ENCODE peak calls at places on chromosomes 12 and 14, in eight cellular contexts. One of them, this sample, is unnamed.

GRCh38 chr12:1519642-1520041 is 74.7 kb downstream of the FBXL14 start:
- DNase-seq in neuronal stem cell: no peak
- DNase-seq in psoas muscle: no peak
- DNase-seq in iris pigment epithelial cell: no peak
- DNase-seq in GM19239: no peak
- DNase-seq in upper lobe of right lung: peak
- DNase-seq in gastrocnemius medialis: no peak
- DNase-seq in activated CD4-positive, alpha-beta T cell treated with anti-CD3 and anti-CD28 coated beads, Interleukin-2, amount 50 U/mL, for 1 hour: no peak
- DNase-seq in this sample: peak

GRCh38 chr12:45518516-45519235 is 210.8 kb upstream of the ARID2 start:
- DNase-seq in upper lobe of right lung: no peak
- DNase-seq in GM19239: no peak
- DNase-seq in activated CD4-positive, alpha-beta T cell treated with anti-CD3 and anti-CD28 coated beads, Interleukin-2, amount 50 U/mL, for 1 hour: peak
- DNase-seq in iris pigment epithelial cell: no peak
- DNase-seq in neuronal stem cell: no peak
- DNase-seq in gastrocnemius medialis: no peak
- DNase-seq in psoas muscle: no peak
- DNase-seq in this sample: no peak

GRCh38 chr12:111126331-111126730 is 206.0 kb upstream of the MYL2 start:
- DNase-seq in GM19239: no peak
- DNase-seq in upper lobe of right lung: no peak
- DNase-seq in gastrocnemius medialis: peak
- DNase-seq in iris pigment epithelial cell: peak
- DNase-seq in psoas muscle: no peak
- DNase-seq in activated CD4-positive, alpha-beta T cell treated with anti-CD3 and anti-CD28 coated beads, Interleukin-2, amount 50 U/mL, for 1 hour: no peak
- DNase-seq in neuronal stem cell: no peak
- DNase-seq in this sample: peak

GRCh38 chr14:89707086-89707485 is 247.4 kb downstream of the EFCAB11 start:
- DNase-seq in neuronal stem cell: no peak
- DNase-seq in activated CD4-positive, alpha-beta T cell treated with anti-CD3 and anti-CD28 coated beads, Interleukin-2, amount 50 U/mL, for 1 hour: no peak
- DNase-seq in iris pigment epithelial cell: no peak
- DNase-seq in gastrocnemius medialis: no peak
- DNase-seq in GM19239: no peak
- DNase-seq in psoas muscle: no peak
- DNase-seq in upper lobe of right lung: no peak
- DNase-seq in this sample: no peak

GRCh38 chr12:115911360-115911759 is 366.1 kb downstream of the MED13L start:
- DNase-seq in neuronal stem cell: no peak
- DNase-seq in psoas muscle: no peak
- DNase-seq in upper lobe of right lung: no peak
- DNase-seq in GM19239: no peak
- DNase-seq in iris pigment epithelial cell: no peak
- DNase-seq in activated CD4-positive, alpha-beta T cell treated with anti-CD3 and anti-CD28 coated beads, Interleukin-2, amount 50 U/mL, for 1 hour: no peak
- DNase-seq in gastrocnemius medialis: no peak
- DNase-seq in this sample: no peak

GRCh38 chr14:73368621-73369020 is 89.7 kb downstream of the NUMB start:
- DNase-seq in gastrocnemius medialis: no peak
- DNase-seq in iris pigment epithelial cell: peak
- DNase-seq in neuronal stem cell: no peak
- DNase-seq in activated CD4-positive, alpha-beta T cell treated with anti-CD3 and anti-CD28 coated beads, Interleukin-2, amount 50 U/mL, for 1 hour: no peak
- DNase-seq in GM19239: no peak
- DNase-seq in upper lobe of right lung: no peak
- DNase-seq in psoas muscle: no peak
- DNase-seq in this sample: no peak

GRCh38 chr14:100223332-100224171 is 15.4 kb upstream of the YY1 start:
- DNase-seq in neuronal stem cell: no peak
- DNase-seq in upper lobe of right lung: no peak
- DNase-seq in psoas muscle: no peak
- DNase-seq in gastrocnemius medialis: no peak
- DNase-seq in iris pigment epithelial cell: peak
- DNase-seq in GM19239: no peak
- DNase-seq in activated CD4-positive, alpha-beta T cell treated with anti-CD3 and anti-CD28 coated beads, Interleukin-2, amount 50 U/mL, for 1 hour: no peak
- DNase-seq in this sample: no peak

GRCh38 chr12:86660000-86660399 is 403.8 kb upstream of the MGAT4C start:
- DNase-seq in neuronal stem cell: no peak
- DNase-seq in upper lobe of right lung: no peak
- DNase-seq in gastrocnemius medialis: no peak
- DNase-seq in GM19239: no peak
- DNase-seq in activated CD4-positive, alpha-beta T cell treated with anti-CD3 and anti-CD28 coated beads, Interleukin-2, amount 50 U/mL, for 1 hour: no peak
- DNase-seq in iris pigment epithelial cell: no peak
- DNase-seq in psoas muscle: no peak
- DNase-seq in this sample: no peak

GRCh38 chr12:62910549-62911169 is 24.3 kb downstream of the PPM1H start:
- DNase-seq in upper lobe of right lung: no peak
- DNase-seq in neuronal stem cell: no peak
- DNase-seq in psoas muscle: no peak
- DNase-seq in GM19239: no peak
- DNase-seq in iris pigment epithelial cell: no peak
- DNase-seq in gastrocnemius medialis: no peak
- DNase-seq in activated CD4-positive, alpha-beta T cell treated with anti-CD3 and anti-CD28 coated beads, Interleukin-2, amount 50 U/mL, for 1 hour: no peak
- DNase-seq in this sample: no peak

GRCh38 chr12:32559434-32559833 is 119.7 kb upstream of the DNM1L start:
- DNase-seq in gastrocnemius medialis: no peak
- DNase-seq in activated CD4-positive, alpha-beta T cell treated with anti-CD3 and anti-CD28 coated beads, Interleukin-2, amount 50 U/mL, for 1 hour: no peak
- DNase-seq in GM19239: no peak
- DNase-seq in neuronal stem cell: no peak
- DNase-seq in iris pigment epithelial cell: no peak
- DNase-seq in psoas muscle: no peak
- DNase-seq in upper lobe of right lung: no peak
- DNase-seq in this sample: no peak

This sample was measured in lower leg skin.